ENCODE peak calls at places on chromosome 18, in eight cellular contexts. D is putamen; F is left cardiac atrium; E is A549; P is stimulated activated CD8-positive, alpha-beta memory T cell treated with anti-CD3 and anti-CD28 coated beads, Interleukin-2, amount 100 ng/mL, for 48 hours; A is kidney tubule cell; U is neural progenitor cell; K is fibroblast of mammary gland. J is an unnamed sample.

GRCh38 chr18:13377496-13377895 is 158.9 kb downstream of the LDLRAD4 start:
- DNase-seq in E (no peak), A (peak), D (no peak), U (no peak), K (peak), F (no peak), P (no peak), J (no peak)

GRCh38 chr18:5309888-5310470 is 14.5 kb upstream of the ZBTB14 start:
- DNase-seq in D (no peak), F (no peak), A (peak), E (no peak), P (no peak), U (no peak), K (no peak), J (no peak)

GRCh38 chr18:61833387-61833786 is 59.4 kb downstream of the RNF152 start:
- DNase-seq in A (no peak), F (no peak), D (no peak), P (no peak), E (no peak), U (no peak), K (peak), J (no peak)

GRCh38 chr18:48547456-48548403 is 8.9 kb downstream of the CTIF start:
- DNase-seq in E (peak), D (peak), P (no peak), U (no peak), F (no peak), K (peak), A (peak), J (no peak)

GRCh38 chr18:79490593-79491551 is 95.1 kb downstream of the NFATC1 start:
- DNase-seq in U (no peak), P (no peak), D (no peak), A (no peak), E (no peak), K (no peak), F (peak), J (peak)

GRCh38 chr18:23523429-23524212 is 20.3 kb downstream of the RMC1 start:
- DNase-seq in P (no peak), E (no peak), K (peak), U (no peak), A (peak), D (no peak), F (no peak), J (no peak)

GRCh38 chr18:63169853-63170252 is 149.7 kb downstream of the BCL2 start:
- DNase-seq in U (no peak), K (peak), F (no peak), D (no peak), P (no peak), A (no peak), E (no peak), J (no peak)

GRCh38 chr18:36533446-36534153 is 236.1 kb downstream of the FHOD3 start:
- DNase-seq in A (no peak), D (no peak), U (no peak), K (no peak), E (no peak), F (no peak), P (no peak), J (no peak)

GRCh38 chr18:6537468-6537867 is 122.8 kb upstream of the L3MBTL4 start:
- DNase-seq in E (no peak), A (no peak), D (no peak), F (no peak), K (no peak), U (no peak), P (no peak), J (no peak)

GRCh38 chr18:66271927-66272326 is 332.0 kb downstream of the CDH19 start:
- DNase-seq in K (no peak), F (no peak), E (no peak), A (no peak), D (no peak), P (no peak), U (peak), J (no peak)

GRCh38 chr18:46419391-46420141 is 237.5 kb downstream of the LOXHD1 start:
- DNase-seq in E (no peak), U (peak), P (no peak), A (no peak), F (no peak), K (no peak), D (no peak), J (no peak)

GRCh38 chr18:74281639-74282358 is 10.0 kb downstream of the CYB5A start:
- DNase-seq in A (no peak), U (no peak), D (no peak), K (peak), E (no peak), F (no peak), P (no peak), J (no peak)

GRCh38 chr18:79556829-79557585 is 122.6 kb upstream of the CTDP1 start:
- DNase-seq in U (no peak), P (no peak), K (no peak), E (peak), F (no peak), D (no peak), A (no peak), J (no peak)

GRCh38 chr18:59988098-59988706 is 88.4 kb downstream of the PMAIP1 start:
- DNase-seq in F (peak), E (peak), A (peak), K (peak), D (peak), P (peak), U (peak), J (peak)

GRCh38 chr18:54801374-54801773 is 26.9 kb upstream of the RAB27B start:
- DNase-seq in F (no peak), D (no peak), P (no peak), E (no peak), K (peak), U (no peak), A (no peak), J (no peak)

GRCh38 chr18:45161850-45162249 is 453.4 kb upstream of the SLC14A2 start:
- DNase-seq in D (no peak), E (no peak), K (no peak), U (no peak), F (no peak), P (no peak), A (no peak), J (no peak)

GRCh38 chr18:48521723-48522122 is 17.1 kb upstream of the CTIF start:
- DNase-seq in D (no peak), A (no peak), K (no peak), U (peak), P (no peak), E (no peak), F (no peak), J (no peak)

GRCh38 chr18:79876497-79876896 is 75.0 kb downstream of the SLC66A2 start:
- DNase-seq in D (no peak), A (no peak), K (no peak), E (no peak), P (no peak), U (no peak), F (no peak), J (no peak)

GRCh38 chr18:68722807-68723206 is 7.9 kb upstream of the TMX3 start:
- DNase-seq in U (no peak), E (no peak), K (no peak), A (no peak), P (no peak), D (no peak), F (no peak), J (no peak)

GRCh38 chr18:13620206-13620672 is 106.1 kb downstream of the FAM210A start:
- DNase-seq in E (no peak), K (no peak), U (no peak), F (no peak), A (no peak), P (no peak), D (no peak), J (no peak)

GRCh38 chr18:13280066-13280795 is 61.7 kb downstream of the LDLRAD4 start:
- DNase-seq in D (no peak), F (no peak), K (no peak), E (no peak), U (peak), A (no peak), P (no peak), J (no peak)

GRCh38 chr18:48336332-48336731 is 72.9 kb downstream of the ZBTB7C start:
- DNase-seq in U (no peak), P (no peak), E (no peak), F (no peak), D (no peak), A (no peak), K (peak), J (no peak)

GRCh38 chr18:48767090-48767670 is 183.6 kb downstream of the SMAD7 start:
- DNase-seq in U (no peak), K (no peak), F (peak), D (no peak), E (no peak), P (no peak), A (no peak), J (no peak)

GRCh38 chr18:53416985-53417384 is 807.5 kb downstream of the MBD2 start:
- DNase-seq in K (no peak), F (no peak), U (peak), D (no peak), P (no peak), A (peak), E (no peak), J (no peak)

GRCh38 chr18:74023220-74023619 is 124.4 kb downstream of the FBXO15 start:
- DNase-seq in E (no peak), P (no peak), F (no peak), K (no peak), D (no peak), U (peak), A (no peak), J (no peak)

GRCh38 chr18:51569153-51569552 is 371.7 kb upstream of the MEX3C start:
- DNase-seq in A (no peak), K (no peak), P (no peak), D (no peak), F (no peak), E (no peak), U (no peak), J (no peak)

GRCh38 chr18:10386956-10387355 is 67.5 kb upstream of the APCDD1 start:
- DNase-seq in E (no peak), A (no peak), D (no peak), P (no peak), F (no peak), K (no peak), U (no peak), J (no peak)

GRCh38 chr18:57586243-57587049 is at the start of gene FECH:
- DNase-seq in E (peak), U (peak), A (peak), F (peak), P (peak), D (peak), K (peak), J (peak)

GRCh38 chr18:74082476-74083070 is 65.1 kb downstream of the FBXO15 start:
- DNase-seq in D (peak), P (peak), K (peak), A (peak), U (peak), F (peak), E (peak), J (peak)

J was measured in glutamatergic neuron.